ENCODE peak calls at places on chromosomes 5 and 9, in nine cellular contexts. One of them, this sample, is unnamed. For H3K27me3, the result is how much of the 10 kb centered on the place peaks cover.

GRCh38 chr9:109717342-109717741 is 62.7 kb upstream of the PALM2AKAP2 start:
- DNase-seq in GM12878: no peak
- DNase-seq in fibroblast of lung: no peak
- DNase-seq in lower lobe of right lung: no peak
- DNase-seq in keratinocyte: no peak
- DNase-seq in left ventricle myocardium inferior: no peak
- DNase-seq in left lung: no peak
- DNase-seq in psoas muscle: no peak
- DNase-seq in adrenal gland: no peak
- DNase-seq in this sample: no peak

GRCh38 chr9:122016789-122017188 is 76.3 kb downstream of the TTLL11 start:
- DNase-seq in GM12878: no peak
- DNase-seq in fibroblast of lung: no peak
- DNase-seq in lower lobe of right lung: no peak
- DNase-seq in keratinocyte: no peak
- DNase-seq in left ventricle myocardium inferior: no peak
- DNase-seq in left lung: no peak
- DNase-seq in psoas muscle: no peak
- DNase-seq in adrenal gland: no peak
- DNase-seq in this sample: no peak

GRCh38 chr5:172350212-172351181 is 66.9 kb upstream of the UBTD2 start:
- DNase-seq in GM12878: no peak
- DNase-seq in fibroblast of lung: no peak
- DNase-seq in lower lobe of right lung: peak
- DNase-seq in keratinocyte: no peak
- DNase-seq in left ventricle myocardium inferior: no peak
- DNase-seq in left lung: no peak
- DNase-seq in psoas muscle: no peak
- DNase-seq in adrenal gland: no peak
- DNase-seq in this sample: no peak

GRCh38 chr5:109759304-109759703 is 69.6 kb downstream of the MAN2A1 start:
- DNase-seq in GM12878: no peak
- DNase-seq in fibroblast of lung: peak
- DNase-seq in lower lobe of right lung: no peak
- DNase-seq in keratinocyte: no peak
- DNase-seq in left ventricle myocardium inferior: no peak
- DNase-seq in left lung: no peak
- DNase-seq in psoas muscle: no peak
- DNase-seq in adrenal gland: no peak
- DNase-seq in this sample: no peak

GRCh38 chr9:77707696-77708095 is 59.6 kb upstream of the GNA14 start:
- DNase-seq in GM12878: no peak
- DNase-seq in fibroblast of lung: peak
- DNase-seq in lower lobe of right lung: peak
- DNase-seq in keratinocyte: peak
- DNase-seq in left ventricle myocardium inferior: peak
- DNase-seq in left lung: no peak
- DNase-seq in psoas muscle: peak
- DNase-seq in adrenal gland: peak
- DNase-seq in this sample: peak

GRCh38 chr5:96293966-96294886 is 138.8 kb downstream of the PCSK1 start:
- DNase-seq in GM12878: no peak
- DNase-seq in fibroblast of lung: peak
- DNase-seq in lower lobe of right lung: no peak
- DNase-seq in keratinocyte: no peak
- DNase-seq in left ventricle myocardium inferior: no peak
- DNase-seq in left lung: no peak
- DNase-seq in psoas muscle: no peak
- DNase-seq in adrenal gland: no peak
- DNase-seq in this sample: no peak

GRCh38 chr5:170388240-170388639 is 927 bp downstream of the KCNMB1 start:
- DNase-seq in GM12878: no peak
- DNase-seq in fibroblast of lung: no peak
- DNase-seq in lower lobe of right lung: no peak
- DNase-seq in keratinocyte: no peak
- DNase-seq in left ventricle myocardium inferior: no peak
- DNase-seq in left lung: no peak
- DNase-seq in psoas muscle: no peak
- DNase-seq in adrenal gland: no peak
- DNase-seq in this sample: no peak

GRCh38 chr5:763397-763796 is 21.1 kb downstream of the ZDHHC11B start:
- DNase-seq in GM12878: no peak
- DNase-seq in fibroblast of lung: no peak
- DNase-seq in lower lobe of right lung: no peak
- DNase-seq in keratinocyte: no peak
- DNase-seq in left ventricle myocardium inferior: no peak
- DNase-seq in left lung: no peak
- DNase-seq in psoas muscle: no peak
- DNase-seq in adrenal gland: no peak
- DNase-seq in this sample: peak

GRCh38 chr5:131622633-131623032 is 12.4 kb downstream of the RAPGEF6 start:
- DNase-seq in GM12878: no peak
- DNase-seq in fibroblast of lung: peak
- DNase-seq in lower lobe of right lung: no peak
- DNase-seq in keratinocyte: no peak
- DNase-seq in left ventricle myocardium inferior: no peak
- DNase-seq in left lung: no peak
- DNase-seq in psoas muscle: no peak
- DNase-seq in adrenal gland: no peak
- DNase-seq in this sample: no peak

GRCh38 chr5:61262080-61262479 is 70.0 kb upstream of the ZSWIM6 start:
- DNase-seq in GM12878: no peak
- DNase-seq in fibroblast of lung: no peak
- DNase-seq in lower lobe of right lung: no peak
- DNase-seq in keratinocyte: no peak
- DNase-seq in left ventricle myocardium inferior: no peak
- DNase-seq in left lung: no peak
- DNase-seq in psoas muscle: no peak
- DNase-seq in adrenal gland: no peak
- DNase-seq in this sample: no peak

GRCh38 chr5:132756542-132756941 is 9.3 kb downstream of the CCNI2 start:
- DNase-seq in GM12878: no peak
- DNase-seq in fibroblast of lung: no peak
- DNase-seq in lower lobe of right lung: no peak
- DNase-seq in keratinocyte: no peak
- DNase-seq in left ventricle myocardium inferior: no peak
- DNase-seq in left lung: no peak
- DNase-seq in psoas muscle: no peak
- DNase-seq in adrenal gland: no peak
- DNase-seq in this sample: no peak

GRCh38 chr9:78519786-78520185 is 222.9 kb downstream of the PSAT1 start:
- DNase-seq in GM12878: no peak
- DNase-seq in fibroblast of lung: no peak
- DNase-seq in lower lobe of right lung: no peak
- DNase-seq in keratinocyte: no peak
- DNase-seq in left ventricle myocardium inferior: no peak
- DNase-seq in left lung: no peak
- DNase-seq in psoas muscle: no peak
- DNase-seq in adrenal gland: no peak
- DNase-seq in this sample: no peak

GRCh38 chr9:126113176-126113575 is 213.5 kb upstream of the MVB12B start:
- DNase-seq in GM12878: no peak
- DNase-seq in fibroblast of lung: no peak
- DNase-seq in lower lobe of right lung: no peak
- DNase-seq in keratinocyte: no peak
- DNase-seq in left ventricle myocardium inferior: no peak
- DNase-seq in left lung: no peak
- DNase-seq in psoas muscle: peak
- DNase-seq in adrenal gland: no peak
- DNase-seq in this sample: no peak

GRCh38 chr5:14034991-14035390 is 90.5 kb upstream of the DNAH5 start:
- DNase-seq in GM12878: no peak
- DNase-seq in fibroblast of lung: no peak
- DNase-seq in lower lobe of right lung: no peak
- DNase-seq in keratinocyte: no peak
- DNase-seq in left ventricle myocardium inferior: no peak
- DNase-seq in left lung: no peak
- DNase-seq in psoas muscle: no peak
- DNase-seq in adrenal gland: no peak
- DNase-seq in this sample: no peak

GRCh38 chr5:9105851-9106250 is 440.0 kb downstream of the SEMA5A start:
- DNase-seq in GM12878: no peak
- DNase-seq in fibroblast of lung: no peak
- DNase-seq in lower lobe of right lung: no peak
- DNase-seq in keratinocyte: no peak
- DNase-seq in left ventricle myocardium inferior: no peak
- DNase-seq in left lung: no peak
- DNase-seq in psoas muscle: no peak
- DNase-seq in adrenal gland: no peak
- DNase-seq in this sample: no peak

GRCh38 chr9:128406848-128407391 is 13.7 kb upstream of the CERCAM start:
- DNase-seq in GM12878: no peak
- DNase-seq in fibroblast of lung: peak
- DNase-seq in lower lobe of right lung: no peak
- DNase-seq in keratinocyte: no peak
- DNase-seq in left ventricle myocardium inferior: no peak
- DNase-seq in left lung: no peak
- DNase-seq in psoas muscle: no peak
- DNase-seq in adrenal gland: no peak
- DNase-seq in this sample: no peak
- H3K27me3 ChIP-seq in GM12878: under half
- H3K27me3 ChIP-seq in fibroblast of lung: under half
- H3K27me3 ChIP-seq in lower lobe of right lung: under half
- H3K27me3 ChIP-seq in keratinocyte: under half
- H3K27me3 ChIP-seq in left ventricle myocardium inferior: half or more
- H3K27me3 ChIP-seq in left lung: under half
- H3K27me3 ChIP-seq in psoas muscle: under half
- H3K27me3 ChIP-seq in adrenal gland: under half
- H3K27me3 ChIP-seq in this sample: under half

DNA sequence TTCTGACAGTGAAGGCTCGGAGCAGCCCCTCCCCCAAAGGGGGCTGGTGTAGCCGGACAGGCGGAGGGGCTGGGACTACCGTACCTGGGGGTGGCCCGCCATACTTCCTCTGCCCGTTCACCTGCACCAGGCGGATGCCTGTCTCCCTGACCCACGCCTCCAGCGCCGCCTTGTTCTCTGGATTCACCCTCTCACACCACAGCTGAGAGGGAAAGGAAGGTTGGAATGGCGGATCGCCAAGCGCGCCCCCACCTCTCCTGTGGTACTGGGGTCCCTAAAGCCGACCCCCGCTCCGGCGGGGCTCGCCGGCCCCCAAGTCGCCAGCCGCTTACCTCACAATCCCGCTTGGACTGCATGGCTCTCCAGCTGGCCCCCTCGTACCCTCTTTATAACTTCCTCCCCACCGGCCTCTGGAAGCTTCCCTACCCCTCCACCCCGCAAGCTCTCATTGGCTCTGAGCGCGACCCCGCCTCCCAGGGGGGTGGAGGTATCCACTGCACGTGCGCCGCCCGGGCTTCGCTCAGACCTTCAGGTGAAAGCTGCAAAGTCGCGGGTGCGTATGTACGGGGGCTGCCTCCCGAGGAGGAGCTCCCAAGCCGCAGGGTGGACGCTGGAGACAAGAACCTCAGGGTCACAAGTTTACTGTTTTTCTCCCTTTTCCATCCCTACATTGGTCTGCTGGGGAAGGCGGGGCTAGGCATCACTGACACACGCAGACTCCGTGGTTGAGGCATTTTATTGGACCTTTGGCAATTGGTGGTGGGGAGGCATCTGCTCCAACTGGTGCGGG is at the start of gene DND1:
- DNase-seq in GM12878: no peak
- DNase-seq in fibroblast of lung: no peak
- DNase-seq in lower lobe of right lung: no peak
- DNase-seq in keratinocyte: no peak
- DNase-seq in left ventricle myocardium inferior: no peak
- DNase-seq in left lung: no peak
- DNase-seq in psoas muscle: no peak
- DNase-seq in adrenal gland: no peak
- DNase-seq in this sample: no peak
- H3K4me3 ChIP-seq in GM12878: no peak
- H3K4me3 ChIP-seq in fibroblast of lung: no peak
- H3K4me3 ChIP-seq in lower lobe of right lung: no peak
- H3K4me3 ChIP-seq in keratinocyte: no peak
- H3K4me3 ChIP-seq in left ventricle myocardium inferior: peak
- H3K4me3 ChIP-seq in left lung: no peak
- H3K4me3 ChIP-seq in psoas muscle: no peak
- H3K4me3 ChIP-seq in adrenal gland: no peak
- H3K4me3 ChIP-seq in this sample: no peak

GRCh38 chr5:107464876-107465275 is 205.9 kb downstream of the EFNA5 start:
- DNase-seq in GM12878: no peak
- DNase-seq in fibroblast of lung: no peak
- DNase-seq in lower lobe of right lung: no peak
- DNase-seq in keratinocyte: no peak
- DNase-seq in left ventricle myocardium inferior: no peak
- DNase-seq in left lung: no peak
- DNase-seq in psoas muscle: no peak
- DNase-seq in adrenal gland: no peak
- DNase-seq in this sample: no peak
- H3K27me3 ChIP-seq in GM12878: under half
- H3K27me3 ChIP-seq in fibroblast of lung: under half
- H3K27me3 ChIP-seq in lower lobe of right lung: under half
- H3K27me3 ChIP-seq in keratinocyte: under half
- H3K27me3 ChIP-seq in left ventricle myocardium inferior: under half
- H3K27me3 ChIP-seq in left lung: under half
- H3K27me3 ChIP-seq in psoas muscle: under half
- H3K27me3 ChIP-seq in adrenal gland: under half
- H3K27me3 ChIP-seq in this sample: under half

DNA sequence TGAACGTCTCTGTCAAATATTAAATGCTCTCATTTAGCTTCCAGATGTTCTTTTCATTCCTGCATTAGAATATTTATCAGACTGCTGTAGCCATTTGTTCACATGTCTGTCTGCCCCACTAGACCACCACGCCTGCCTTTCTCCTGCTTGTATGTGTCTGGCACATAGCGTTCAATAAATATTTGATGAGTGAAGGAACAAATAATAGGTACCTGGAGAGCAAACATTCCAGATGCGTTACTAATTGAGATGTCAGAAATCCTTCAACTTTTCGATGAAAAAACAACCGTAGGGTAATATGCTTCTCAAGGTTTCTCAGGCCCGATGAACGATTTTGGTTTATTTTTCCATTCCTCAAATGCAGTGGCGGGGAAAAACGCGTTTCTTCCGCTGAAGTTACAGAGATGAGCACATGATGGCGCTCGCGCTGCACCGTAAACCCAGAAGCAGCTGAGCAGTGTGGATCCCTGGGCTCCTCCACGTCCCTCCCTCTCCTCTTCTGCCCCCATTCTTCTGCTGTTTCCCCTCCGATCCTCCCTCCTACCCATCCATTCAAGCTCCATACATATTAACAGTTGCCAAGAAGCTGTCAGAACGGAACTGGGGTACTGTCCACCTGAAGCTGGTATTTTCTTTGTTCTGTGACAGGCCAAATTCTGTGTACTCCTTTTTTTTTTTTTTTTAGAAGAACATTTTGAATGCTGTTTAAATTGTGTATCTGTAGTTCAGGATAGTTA is 245.4 kb downstream of the MPDZ start:
- DNase-seq in GM12878: no peak
- DNase-seq in fibroblast of lung: peak
- DNase-seq in lower lobe of right lung: peak
- DNase-seq in keratinocyte: no peak
- DNase-seq in left ventricle myocardium inferior: peak
- DNase-seq in left lung: peak
- DNase-seq in psoas muscle: peak
- DNase-seq in adrenal gland: peak
- DNase-seq in this sample: peak
- H3K4me3 ChIP-seq in GM12878: no peak
- H3K4me3 ChIP-seq in fibroblast of lung: peak
- H3K4me3 ChIP-seq in lower lobe of right lung: peak
- H3K4me3 ChIP-seq in keratinocyte: peak
- H3K4me3 ChIP-seq in left ventricle myocardium inferior: peak
- H3K4me3 ChIP-seq in left lung: no peak
- H3K4me3 ChIP-seq in psoas muscle: peak
- H3K4me3 ChIP-seq in adrenal gland: no peak
- H3K4me3 ChIP-seq in this sample: no peak

GRCh38 chr9:29212590-29213373 is 1639.5 kb upstream of the C9orf72 start:
- DNase-seq in GM12878: no peak
- DNase-seq in fibroblast of lung: no peak
- DNase-seq in lower lobe of right lung: no peak
- DNase-seq in keratinocyte: no peak
- DNase-seq in left ventricle myocardium inferior: no peak
- DNase-seq in left lung: peak
- DNase-seq in psoas muscle: peak
- DNase-seq in adrenal gland: no peak
- DNase-seq in this sample: no peak
- H3K27me3 ChIP-seq in GM12878: under half
- H3K27me3 ChIP-seq in fibroblast of lung: under half
- H3K27me3 ChIP-seq in lower lobe of right lung: half or more
- H3K27me3 ChIP-seq in keratinocyte: half or more
- H3K27me3 ChIP-seq in left ventricle myocardium inferior: half or more
- H3K27me3 ChIP-seq in left lung: half or more
- H3K27me3 ChIP-seq in psoas muscle: half or more
- H3K27me3 ChIP-seq in adrenal gland: half or more
- H3K27me3 ChIP-seq in this sample: under half